ENCODE peak calls at places on chromosome 5, in six cellular contexts. J is memory B cell; H is stimulated activated CD4-positive, alpha-beta T cell treated with anti-CD3 and anti-CD28 coated beads, Interleukin-1b, Interleukin-23, amount 100 ng/mL, for 24 hours; Y is NCI-H1105 treated with DMSO at 0.1 percent for 48 hours; S is GF-D8; M is NCI-H748 treated with DMSO at 0.1 percent for 48 hours. F is an unnamed sample.

GRCh38 chr5:178211095-178212048 is 7.0 kb downstream of the HNRNPAB start:
- DNase-seq in J (no peak), H (no peak), Y (no peak), S (no peak), M (no peak), F (peak; percentile 28)

GRCh38 chr5:167982-168660 is 23.2 kb upstream of the LRRC14B start:
- DNase-seq in J (no peak), H (no peak), Y (no peak), S (no peak), M (no peak), F (no peak)

GRCh38 chr5:38726279-38726678 is 119.5 kb upstream of the OSMR start:
- DNase-seq in J (no peak), H (no peak), Y (no peak), S (no peak), M (no peak), F (no peak)

GRCh38 chr5:67921004-67921601 is 294.5 kb upstream of the PIK3R1 start:
- DNase-seq in J (no peak), H (no peak), Y (no peak), S (no peak), M (no peak), F (no peak)

GRCh38 chr5:168943999-168944398 is 356.9 kb downstream of the SLIT3 start:
- DNase-seq in J (no peak), H (no peak), Y (no peak), S (no peak), M (no peak), F (no peak)

GRCh38 chr5:93886917-93887361 is 145.5 kb upstream of the POU5F2 start:
- DNase-seq in J (no peak), H (no peak), Y (no peak), S (no peak), M (no peak), F (no peak)

GRCh38 chr5:38536968-38537367 is 19.5 kb downstream of the LIFR start:
- DNase-seq in J (no peak), H (no peak), Y (peak; percentile 75), S (no peak), M (no peak), F (no peak)

GRCh38 chr5:36459191-36460135 is 146.9 kb upstream of the SLC1A3 start:
- DNase-seq in J (no peak), H (no peak), Y (no peak), S (no peak), M (no peak), F (no peak)

GRCh38 chr5:92945630-92946097 is 635.4 kb downstream of the NR2F1-AS1 start:
- DNase-seq in J (no peak), H (no peak), Y (no peak), S (no peak), M (no peak), F (no peak)

GRCh38 chr5:26569241-26569928 is 469.0 kb downstream of the CDH9 start:
- DNase-seq in J (no peak), H (no peak), Y (no peak), S (no peak), M (no peak), F (no peak)

GRCh38 chr5:161507591-161507990 is 38.9 kb downstream of the GABRB2 start:
- DNase-seq in J (no peak), H (no peak), Y (no peak), S (no peak), M (no peak), F (no peak)

GRCh38 chr5:41413067-41413466 is 97.3 kb downstream of the PLCXD3 start:
- DNase-seq in J (no peak), H (no peak), Y (no peak), S (no peak), M (no peak), F (no peak)

GRCh38 chr5:113090336-113091106 is 113.9 kb downstream of the DCP2 start:
- DNase-seq in J (no peak), H (no peak), Y (no peak), S (no peak), M (no peak), F (no peak)

GRCh38 chr5:178483620-178484019 is 106.6 kb downstream of the COL23A1 start:
- DNase-seq in J (no peak), H (no peak), Y (no peak), S (no peak), M (no peak), F (peak; percentile 61)

F was measured in Peyer's patch.